ENCODE peak calls at places on chromosome X, in eight cellular contexts. C is lower lobe of right lung, M is hepatocyte, V is GM04503, U is anterior cingulate cortex, I is NCI-H1694, E is kidney glomerular epithelial cell, W is activated T-cell treated with anti-CD3 and anti-CD28 coated beads for 1 hour. S is an unnamed sample.

GRCh38 chrX:103396186-103396585 is 19.8 kb downstream of the BEX3 start:
- DNase-seq in C (no peak), M (no peak), V (no peak), U (no peak), I (no peak), E (peak; percentile 12), W (no peak), S (no peak)

GRCh38 chrX:153407736-153408135 is 3.5 kb upstream of the ZFP92 start:
- DNase-seq in C (no peak), M (no peak), V (no peak), U (no peak), I (no peak), E (no peak), W (no peak), S (peak; percentile 22)

GRCh38 chrX:115560211-115560977 is 580 bp upstream of the PLS3 start:
- DNase-seq in C (no peak), M (peak; percentile 79), V (no peak), U (no peak), I (no peak), E (peak; percentile 29), W (no peak), S (peak; percentile 68)

GRCh38 chrX:31092970-31093638 is 21.3 kb upstream of the FTHL17 start:
- DNase-seq in C (no peak), M (no peak), V (no peak), U (no peak), I (no peak), E (no peak), W (no peak), S (no peak)

GRCh38 chrX:14697453-14697852 is 168.1 kb downstream of the GLRA2 start:
- DNase-seq in C (no peak), M (peak; percentile 13), V (no peak), U (no peak), I (peak; percentile 7), E (peak; percentile 1), W (no peak), S (peak; percentile 56)

GRCh38 chrX:33735182-33735581 is 396.9 kb downstream of the FAM47A start:
- DNase-seq in C (no peak), M (no peak), V (no peak), U (no peak), I (no peak), E (no peak), W (no peak), S (no peak)

GRCh38 chrX:130097507-130098201 is 12.6 kb downstream of the ELF4 start:
- DNase-seq in C (peak; percentile 69), M (peak; percentile 61), V (no peak), U (no peak), I (no peak), E (no peak), W (no peak), S (peak; percentile 77)

GRCh38 chrX:69185886-69186285 is 20.6 kb upstream of the PJA1 start:
- DNase-seq in C (no peak), M (no peak), V (no peak), U (no peak), I (no peak), E (no peak), W (no peak), S (no peak)

GRCh38 chrX:34810364-34810763 is 132.2 kb upstream of the FAM47B start:
- DNase-seq in C (no peak), M (no peak), V (no peak), U (no peak), I (no peak), E (peak; percentile 11), W (no peak), S (no peak)

GRCh38 chrX:72128881-72129280 is 2.8 kb downstream of the RTL5 start:
- DNase-seq in C (no peak), M (no peak), V (no peak), U (no peak), I (no peak), E (no peak), W (no peak), S (peak; percentile 70)

GRCh38 chrX:76026751-76027150 is 146.1 kb upstream of the PBDC1 start:
- DNase-seq in C (no peak), M (no peak), V (no peak), U (no peak), I (no peak), E (no peak), W (no peak), S (no peak)